ENCODE peak calls at places on chromosomes 7 and 10, in nine cellular contexts. B is endodermal cell, M is upper lobe of right lung, E is psoas muscle, J is AG09319, I is neural crest cell, N is HFFc6, C is GM13977, X is astrocyte of the spinal cord. L is an unnamed sample.

GRCh38 chr7:123126171-123126570 is 73.6 kb downstream of the SLC13A1 start:
- DNase-seq in B (no peak), M (no peak), E (no peak), J (no peak), I (no peak), N (no peak), C (no peak), X (no peak), L (no peak)

GRCh38 chr10:118672766-118673715 is 77.6 kb upstream of the PRLHR start:
- DNase-seq in B (no peak), M (no peak), E (no peak), J (no peak), I (no peak), N (no peak), C (no peak), X (no peak), L (no peak)

GRCh38 chr10:70890917-70891431 is 2.6 kb upstream of the PCBD1 start:
- DNase-seq in B (peak; percentile 80), M (no peak), E (peak; percentile 82), J (no peak), I (no peak), N (no peak), C (no peak), X (no peak), L (no peak)

GRCh38 chr10:75978213-75978612 is 546.8 kb downstream of the LRMDA start:
- DNase-seq in B (no peak), M (no peak), E (no peak), J (no peak), I (no peak), N (no peak), C (no peak), X (peak; percentile 32), L (no peak)

GRCh38 chr7:34080513-34080912 is 175.2 kb downstream of the BMPER start:
- DNase-seq in B (no peak), M (no peak), E (no peak), J (no peak), I (no peak), N (peak; percentile 86), C (no peak), X (no peak), L (no peak)

GRCh38 chr7:29442146-29442545 is 121.5 kb upstream of the PRR15 start:
- DNase-seq in B (peak; percentile 72), M (no peak), E (no peak), J (no peak), I (no peak), N (no peak), C (no peak), X (peak; percentile 7), L (no peak)

GRCh38 chr7:19397917-19398316 is 252.7 kb upstream of the FERD3L start:
- DNase-seq in B (no peak), M (no peak), E (no peak), J (no peak), I (no peak), N (no peak), C (peak; percentile 18), X (peak; percentile 77), L (peak; percentile 20)

GRCh38 chr7:13800694-13801448 is 188.6 kb downstream of the ETV1 start:
- DNase-seq in B (no peak), M (no peak), E (no peak), J (peak; percentile 42), I (no peak), N (peak; percentile 82), C (no peak), X (peak; percentile 93), L (no peak)

GRCh38 chr10:28307267-28307666 is 4.4 kb upstream of the MPP7 start:
- DNase-seq in B (no peak), M (no peak), E (no peak), J (no peak), I (no peak), N (no peak), C (no peak), X (no peak), L (no peak)

GRCh38 chr7:32047801-32048200 is 22.4 kb downstream of the PDE1C start:
- DNase-seq in B (no peak), M (no peak), E (no peak), J (no peak), I (no peak), N (no peak), C (no peak), X (no peak), L (no peak)

GRCh38 chr10:118564652-118565051 is 30.8 kb downstream of the PRLHR start:
- DNase-seq in B (peak; percentile 88), M (no peak), E (no peak), J (no peak), I (no peak), N (peak; percentile 18), C (no peak), X (no peak), L (no peak)

GRCh38 chr7:82665966-82666507 is 222.5 kb upstream of the CACNA2D1 start:
- DNase-seq in B (no peak), M (no peak), E (no peak), J (no peak), I (no peak), N (no peak), C (no peak), X (no peak), L (no peak)

GRCh38 chr7:46282155-46282554 is 361.1 kb upstream of the IGFBP3 start:
- DNase-seq in B (no peak), M (no peak), E (no peak), J (no peak), I (no peak), N (no peak), C (no peak), X (no peak), L (no peak)

GRCh38 chr10:17123062-17123661 is 6.4 kb downstream of the CUBN start:
- DNase-seq in B (no peak), M (no peak), E (no peak), J (peak; percentile 86), I (no peak), N (peak; percentile 88), C (no peak), X (peak; percentile 91), L (no peak)

GRCh38 chr7:7249814-7250213 is 67.5 kb downstream of the C1GALT1 start:
- DNase-seq in B (no peak), M (no peak), E (no peak), J (no peak), I (no peak), N (no peak), C (no peak), X (no peak), L (no peak)

GRCh38 chr10:69883256-69883655 is 81.5 kb downstream of the COL13A1 start:
- DNase-seq in B (peak; percentile 74), M (no peak), E (no peak), J (no peak), I (no peak), N (no peak), C (no peak), X (no peak), L (no peak)

GRCh38 chr7:75880242-75880641 is 1.4 kb downstream of the RHBDD2 start:
- DNase-seq in B (no peak), M (no peak), E (no peak), J (no peak), I (no peak), N (no peak), C (no peak), X (no peak), L (no peak)

GRCh38 chr7:75878312-75878768 is 494 bp upstream of the RHBDD2 start:
- DNase-seq in B (peak; percentile 46), M (no peak), E (no peak), J (no peak), I (no peak), N (no peak), C (no peak), X (no peak), L (no peak)

GRCh38 chr7:75881436-75882095 is 2.7 kb downstream of the RHBDD2 start:
- DNase-seq in B (peak; percentile 88), M (no peak), E (no peak), J (no peak), I (no peak), N (no peak), C (no peak), X (no peak), L (no peak)

GRCh38 chr7:75879771-75880184 is 944 bp downstream of the RHBDD2 start:
- DNase-seq in B (no peak), M (no peak), E (no peak), J (peak; percentile 14), I (no peak), N (peak; percentile 55), C (no peak), X (peak; percentile 55), L (no peak)

DNA sequence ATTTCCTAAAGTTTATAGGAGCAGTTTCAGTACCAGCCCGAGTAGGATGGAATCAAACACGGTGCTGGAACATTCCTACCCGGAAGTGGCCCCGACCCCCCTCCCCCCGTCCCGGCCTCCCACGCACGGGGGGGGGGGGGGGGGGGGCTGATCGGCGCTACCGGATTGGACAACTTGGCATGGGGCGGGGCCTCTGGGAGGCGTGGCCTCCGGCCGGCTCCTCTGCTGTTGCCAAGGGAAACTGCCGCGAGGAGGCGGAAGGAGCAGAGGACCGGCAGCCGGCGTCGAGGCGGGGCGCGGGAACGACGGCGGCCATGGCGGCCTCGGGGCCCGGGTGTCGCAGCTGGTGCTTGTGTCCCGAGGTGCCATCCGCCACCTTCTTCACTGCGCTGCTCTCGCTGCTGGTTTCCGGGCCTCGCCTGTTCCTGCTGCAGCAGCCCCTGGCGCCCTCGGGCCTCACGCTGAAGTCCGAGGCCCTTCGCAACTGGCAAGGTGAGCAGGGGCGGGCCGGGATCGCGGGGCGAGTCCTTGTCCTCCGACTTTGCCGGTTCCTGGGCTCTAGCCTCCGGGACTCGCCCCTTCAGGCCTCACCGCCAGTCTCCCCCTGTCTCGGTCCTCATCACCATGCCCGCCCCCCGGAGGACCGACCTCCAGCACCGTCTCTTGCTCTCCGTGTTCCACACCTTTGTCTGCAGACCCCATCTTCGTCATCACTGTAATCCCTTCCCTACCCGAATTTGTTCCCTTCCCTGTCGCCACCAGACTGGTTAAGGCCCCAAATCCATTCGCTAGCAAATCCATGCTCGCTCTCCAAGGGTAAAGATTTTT is at the start of gene RHBDD2:
- DNase-seq in B (peak; percentile 98), M (peak; percentile 98), E (peak; percentile 98), J (peak; percentile 83), I (peak; percentile 86), N (peak; percentile 90), C (peak; percentile 99), X (peak; percentile 94), L (peak; percentile 100)
- TF ChIP-seq CTCF in B (no peak), M (no peak), E (peak; percentile 21), J (no peak), I (no peak), N (peak; percentile 46), C (no peak), X (no peak), L (no peak)

GRCh38 chr7:44138698-44139097 is 2.4 kb downstream of the MYL7 start:
- DNase-seq in B (no peak), M (peak; percentile 58), E (peak; percentile 36), J (no peak), I (no peak), N (no peak), C (no peak), X (no peak), L (no peak)
- TF ChIP-seq CTCF in B (no peak), M (no peak), E (no peak), J (no peak), I (no peak), N (peak; percentile 17), C (no peak), X (no peak), L (no peak)

GRCh38 chr7:94666879-94667587 is 11.1 kb upstream of the SGCE start:
- DNase-seq in B (no peak), M (no peak), E (no peak), J (no peak), I (no peak), N (no peak), C (no peak), X (no peak), L (no peak)
- TF ChIP-seq CTCF in B (no peak), M (no peak), E (no peak), J (no peak), I (no peak), N (no peak), C (no peak), X (no peak), L (no peak)

GRCh38 chr10:120598377-120598776 is 141.3 kb downstream of the PLPP4 start:
- DNase-seq in B (peak; percentile 74), M (no peak), E (no peak), J (no peak), I (no peak), N (no peak), C (no peak), X (no peak), L (no peak)
- TF ChIP-seq CTCF in B (peak; percentile 66), M (no peak), E (no peak), J (no peak), I (no peak), N (no peak), C (peak; percentile 26), X (no peak), L (no peak)